ENCODE peak calls at places on chromosomes 12 and 14, in nine cellular contexts. G is HepG2; X is ovary; W is neuronal stem cell; U is tibial artery; F is cardiac muscle cell; L is body of pancreas; B is CD8-positive, alpha-beta memory T cell; A is transverse colon. M is an unnamed sample.

GRCh38 chr14:45426685-45427282 is 173.8 kb upstream of the MIS18BP1 start:
- DNase-seq in G (peak; percentile 49), X (no peak), W (peak; percentile 39), U (no peak), F (peak; percentile 67), L (peak; percentile 20), B (no peak), A (no peak), M (no peak)

GRCh38 chr14:23572841-23573240 is 5.2 kb upstream of the AP1G2 start:
- DNase-seq in G (peak; percentile 3), X (no peak), W (no peak), U (no peak), F (no peak), L (peak; percentile 50), B (no peak), A (no peak), M (no peak)

GRCh38 chr12:86117711-86118110 is 138.5 kb downstream of the MGAT4C start:
- DNase-seq in G (no peak), X (no peak), W (no peak), U (no peak), F (no peak), L (no peak), B (no peak), A (no peak), M (no peak)

GRCh38 chr12:96445743-96446655 is 43.4 kb upstream of the CFAP54 start:
- DNase-seq in G (no peak), X (no peak), W (no peak), U (no peak), F (no peak), L (peak; percentile 4), B (peak; percentile 13), A (peak; percentile 12), M (no peak)

GRCh38 chr14:28653521-28653920 is 113.1 kb upstream of the FOXG1 start:
- DNase-seq in G (no peak), X (no peak), W (no peak), U (no peak), F (no peak), L (no peak), B (no peak), A (no peak), M (no peak)

GRCh38 chr12:3962661-3963483 is 89.7 kb upstream of the PARP11 start:
- DNase-seq in G (no peak), X (no peak), W (no peak), U (no peak), F (peak; percentile 33), L (peak; percentile 25), B (peak; percentile 33), A (no peak), M (peak; percentile 35)

GRCh38 chr12:118060301-118061010 is 523 bp downstream of the WSB2 start:
- DNase-seq in G (no peak), X (peak; percentile 64), W (no peak), U (peak; percentile 73), F (no peak), L (peak; percentile 59), B (peak; percentile 29), A (peak; percentile 69), M (peak; percentile 46)

GRCh38 chr12:117485984-117486839 is 124.8 kb upstream of the NOS1 start:
- DNase-seq in G (no peak), X (no peak), W (no peak), U (no peak), F (no peak), L (no peak), B (no peak), A (no peak), M (no peak)

GRCh38 chr12:105190530-105190929 is 45.4 kb downstream of the APPL2 start:
- DNase-seq in G (no peak), X (no peak), W (no peak), U (no peak), F (no peak), L (no peak), B (no peak), A (no peak), M (no peak)

GRCh38 chr14:104677506-104678332 is 11.7 kb upstream of the INF2 start:
- DNase-seq in G (no peak), X (peak; percentile 69), W (peak; percentile 59), U (peak; percentile 90), F (peak; percentile 55), L (peak; percentile 72), B (peak; percentile 40), A (peak; percentile 73), M (peak; percentile 85)

GRCh38 chr12:104764225-104765073 is 193.6 kb downstream of the SLC41A2 start:
- DNase-seq in G (no peak), X (no peak), W (no peak), U (no peak), F (no peak), L (no peak), B (no peak), A (no peak), M (no peak)

GRCh38 chr12:104653730-104654328 is 197.1 kb downstream of the CHST11 start:
- DNase-seq in G (peak; percentile 13), X (no peak), W (no peak), U (no peak), F (no peak), L (no peak), B (no peak), A (no peak), M (no peak)

GRCh38 chr12:77754086-77754485 is 76.6 kb upstream of the NAV3 start:
- DNase-seq in G (no peak), X (no peak), W (peak; percentile 6), U (no peak), F (no peak), L (no peak), B (no peak), A (no peak), M (no peak)

GRCh38 chr12:27158322-27158721 is 75.9 kb upstream of the C12orf71 start:
- DNase-seq in G (no peak), X (no peak), W (peak; percentile 38), U (no peak), F (no peak), L (no peak), B (no peak), A (no peak), M (no peak)

GRCh38 chr12:30330565-30330964 is 365.1 kb downstream of the IPO8 start:
- DNase-seq in G (no peak), X (no peak), W (no peak), U (no peak), F (no peak), L (no peak), B (no peak), A (no peak), M (no peak)

GRCh38 chr12:116054280-116054679 is 223.2 kb downstream of the MED13L start:
- DNase-seq in G (no peak), X (no peak), W (no peak), U (no peak), F (no peak), L (no peak), B (no peak), A (no peak), M (no peak)

GRCh38 chr12:32369202-32369601 is 30.2 kb upstream of the FGD4 start:
- DNase-seq in G (no peak), X (no peak), W (no peak), U (no peak), F (no peak), L (no peak), B (no peak), A (no peak), M (no peak)

GRCh38 chr12:124388679-124389536 is 94.0 kb downstream of the RFLNA start:
- DNase-seq in G (peak; percentile 79), X (peak; percentile 88), W (peak; percentile 62), U (peak; percentile 97), F (peak; percentile 84), L (peak; percentile 91), B (peak; percentile 59), A (peak; percentile 85), M (peak; percentile 92)

GRCh38 chr14:32594766-32595165 is 265.7 kb downstream of the AKAP6 start:
- DNase-seq in G (no peak), X (no peak), W (no peak), U (no peak), F (no peak), L (no peak), B (no peak), A (no peak), M (no peak)

GRCh38 chr12:111304642-111305071 is 64.2 kb downstream of the PHETA1 start:
- DNase-seq in G (no peak), X (no peak), W (no peak), U (no peak), F (no peak), L (no peak), B (no peak), A (no peak), M (peak; percentile 61)

GRCh38 chr14:68841030-68841809 is 48.4 kb upstream of the ZFP36L1 start:
- DNase-seq in G (no peak), X (no peak), W (no peak), U (no peak), F (no peak), L (no peak), B (no peak), A (no peak), M (no peak)
- H3K27ac ChIP-seq in G (no peak overlapping the region), X (no peak overlapping the region), W (no peak overlapping the region), U (no peak overlapping the region), F (no peak overlapping the region), L (no peak overlapping the region), B (no peak overlapping the region), A (peak overlapping the region; percentile 74), M (no peak overlapping the region)

DNA sequence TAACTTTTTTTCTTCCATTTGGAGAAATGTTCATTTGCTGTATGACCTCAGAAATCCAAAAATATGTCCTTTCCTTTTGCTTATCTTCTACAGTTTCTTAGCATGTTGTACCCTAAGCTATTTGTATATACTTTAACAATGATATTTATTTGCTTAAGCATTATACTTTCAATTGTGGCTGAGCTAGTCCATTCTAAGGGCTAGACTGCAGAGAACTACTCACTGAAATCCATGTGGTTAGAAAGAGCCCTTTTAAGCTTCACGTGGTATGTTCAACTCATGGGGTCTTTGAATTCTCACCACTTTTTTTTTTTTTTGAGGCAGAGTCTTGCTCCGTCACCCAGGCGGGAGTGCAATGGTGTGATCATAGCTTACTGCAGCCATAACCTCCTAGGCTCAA is 122.5 kb downstream of the HMGA2 start:
- DNase-seq in G (no peak), X (no peak), W (no peak), U (no peak), F (no peak), L (no peak), B (no peak), A (no peak), M (no peak)
- H3K4me1 ChIP-seq in G (peaks cover 52% of the 10 kb centered on the region), X (peaks cover 6% of the 10 kb centered on the region), W (peaks cover 15% of the 10 kb centered on the region), U (no peaks in the 10 kb centered on the region), F (peaks cover 11% of the 10 kb centered on the region), L (no peaks in the 10 kb centered on the region), B (no peaks in the 10 kb centered on the region), A (no peaks in the 10 kb centered on the region), M (peaks cover 16% of the 10 kb centered on the region)

GRCh38 chr14:93065272-93065730 is 50.4 kb downstream of the ITPK1 start:
- DNase-seq in G (no peak), X (no peak), W (no peak), U (no peak), F (no peak), L (no peak), B (no peak), A (no peak), M (no peak)
- H3K27ac ChIP-seq in G (no peak overlapping the region), X (no peak overlapping the region), W (no peak overlapping the region), U (peak overlapping the region; percentile 71), F (peak overlapping the region; percentile 63), L (no peak overlapping the region), B (peak overlapping the region; percentile 52), A (peak overlapping the region; percentile 72), M (no peak overlapping the region)

DNA sequence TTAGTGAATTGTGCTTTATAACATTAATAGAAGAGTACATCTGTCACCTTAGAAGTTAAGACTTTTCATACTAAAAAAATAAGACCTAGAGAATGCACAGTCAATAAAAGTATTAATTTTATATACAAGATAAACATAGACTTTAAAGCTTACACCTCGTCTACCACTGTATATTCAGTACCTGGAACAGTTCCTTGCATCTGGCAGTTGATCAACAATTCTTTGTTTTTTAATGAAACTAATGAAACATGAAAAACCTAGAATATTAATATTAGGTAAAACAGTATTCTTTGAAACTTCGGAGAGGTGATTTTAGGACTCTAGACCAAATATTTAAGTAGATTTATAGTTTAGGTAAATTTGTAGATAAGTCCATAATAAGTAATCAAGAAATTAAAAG is 4.3 kb downstream of the GOLT1B start:
- DNase-seq in G (no peak), X (no peak), W (no peak), U (no peak), F (no peak), L (no peak), B (no peak), A (no peak), M (no peak)
- H3K4me1 ChIP-seq in G (peaks cover 19% of the 10 kb centered on the region), X (peaks cover 4% of the 10 kb centered on the region), W (peaks cover 3% of the 10 kb centered on the region), U (no peaks in the 10 kb centered on the region), F (peaks cover 5% of the 10 kb centered on the region), L (peaks cover 35% of the 10 kb centered on the region), B (peaks cover 42% of the 10 kb centered on the region), A (peaks cover 16% of the 10 kb centered on the region), M (peaks cover 4% of the 10 kb centered on the region)